ENCODE peak calls at places on chromosome 17, in five cellular contexts. One of them, this sample, is unnamed.

GRCh38 chr17:4445731-4446130 is 12.0 kb downstream of the SPNS3 start:
- DNase-seq in stimulated activated CD8-positive, alpha-beta memory T cell treated with anti-CD3 and anti-CD28 coated beads, Interleukin-7, amount 100 ng/mL, for 48 hours: no peak
- DNase-seq in RCC 7860: no peak
- DNase-seq in fibroblast of lung: no peak
- DNase-seq in cardiac muscle cell: no peak
- DNase-seq in this sample: no peak

GRCh38 chr17:32551186-32551955 is 64.6 kb downstream of the CDK5R1 start:
- DNase-seq in stimulated activated CD8-positive, alpha-beta memory T cell treated with anti-CD3 and anti-CD28 coated beads, Interleukin-7, amount 100 ng/mL, for 48 hours: no peak
- DNase-seq in RCC 7860: peak; percentile 39
- DNase-seq in fibroblast of lung: peak; percentile 28
- DNase-seq in cardiac muscle cell: no peak
- DNase-seq in this sample: peak; percentile 71

GRCh38 chr17:66625321-66625767 is 209.6 kb upstream of the CACNG5 start:
- DNase-seq in stimulated activated CD8-positive, alpha-beta memory T cell treated with anti-CD3 and anti-CD28 coated beads, Interleukin-7, amount 100 ng/mL, for 48 hours: no peak
- DNase-seq in RCC 7860: peak; percentile 50
- DNase-seq in fibroblast of lung: peak; percentile 61
- DNase-seq in cardiac muscle cell: no peak
- DNase-seq in this sample: no peak

GRCh38 chr17:67475161-67475887 is 98.2 kb downstream of the PITPNC1 start:
- DNase-seq in stimulated activated CD8-positive, alpha-beta memory T cell treated with anti-CD3 and anti-CD28 coated beads, Interleukin-7, amount 100 ng/mL, for 48 hours: peak; percentile 70
- DNase-seq in RCC 7860: peak; percentile 56
- DNase-seq in fibroblast of lung: peak; percentile 80
- DNase-seq in cardiac muscle cell: peak; percentile 58
- DNase-seq in this sample: peak; percentile 63

GRCh38 chr17:37430051-37430591 is 23.4 kb downstream of the TADA2A start:
- DNase-seq in stimulated activated CD8-positive, alpha-beta memory T cell treated with anti-CD3 and anti-CD28 coated beads, Interleukin-7, amount 100 ng/mL, for 48 hours: no peak
- DNase-seq in RCC 7860: no peak
- DNase-seq in fibroblast of lung: peak; percentile 59
- DNase-seq in cardiac muscle cell: no peak
- DNase-seq in this sample: no peak

GRCh38 chr17:11720816-11721215 is 122.5 kb downstream of the DNAH9 start:
- DNase-seq in stimulated activated CD8-positive, alpha-beta memory T cell treated with anti-CD3 and anti-CD28 coated beads, Interleukin-7, amount 100 ng/mL, for 48 hours: no peak
- DNase-seq in RCC 7860: no peak
- DNase-seq in fibroblast of lung: no peak
- DNase-seq in cardiac muscle cell: no peak
- DNase-seq in this sample: no peak

GRCh38 chr17:1767358-1767757 is 5.5 kb downstream of the SERPINF1 start:
- DNase-seq in stimulated activated CD8-positive, alpha-beta memory T cell treated with anti-CD3 and anti-CD28 coated beads, Interleukin-7, amount 100 ng/mL, for 48 hours: no peak
- DNase-seq in RCC 7860: no peak
- DNase-seq in fibroblast of lung: no peak
- DNase-seq in cardiac muscle cell: no peak
- DNase-seq in this sample: no peak

GRCh38 chr17:75552847-75553552 is 27.5 kb downstream of the LLGL2 start:
- DNase-seq in stimulated activated CD8-positive, alpha-beta memory T cell treated with anti-CD3 and anti-CD28 coated beads, Interleukin-7, amount 100 ng/mL, for 48 hours: no peak
- DNase-seq in RCC 7860: peak; percentile 11
- DNase-seq in fibroblast of lung: no peak
- DNase-seq in cardiac muscle cell: peak; percentile 69
- DNase-seq in this sample: no peak

GRCh38 chr17:48440660-48441059 is 10.6 kb upstream of the SKAP1 start:
- DNase-seq in stimulated activated CD8-positive, alpha-beta memory T cell treated with anti-CD3 and anti-CD28 coated beads, Interleukin-7, amount 100 ng/mL, for 48 hours: no peak
- DNase-seq in RCC 7860: no peak
- DNase-seq in fibroblast of lung: no peak
- DNase-seq in cardiac muscle cell: no peak
- DNase-seq in this sample: no peak

GRCh38 chr17:42111265-42111636 is 1.3 kb downstream of the DHX58 start:
- DNase-seq in stimulated activated CD8-positive, alpha-beta memory T cell treated with anti-CD3 and anti-CD28 coated beads, Interleukin-7, amount 100 ng/mL, for 48 hours: no peak
- DNase-seq in RCC 7860: no peak
- DNase-seq in fibroblast of lung: no peak
- DNase-seq in cardiac muscle cell: no peak
- DNase-seq in this sample: no peak

GRCh38 chr17:71331754-71332153 is 789.1 kb upstream of the SOX9 start:
- DNase-seq in stimulated activated CD8-positive, alpha-beta memory T cell treated with anti-CD3 and anti-CD28 coated beads, Interleukin-7, amount 100 ng/mL, for 48 hours: no peak
- DNase-seq in RCC 7860: no peak
- DNase-seq in fibroblast of lung: no peak
- DNase-seq in cardiac muscle cell: no peak
- DNase-seq in this sample: no peak

GRCh38 chr17:77419547-77420475 is 279.0 kb downstream of the SEC14L1 start:
- DNase-seq in stimulated activated CD8-positive, alpha-beta memory T cell treated with anti-CD3 and anti-CD28 coated beads, Interleukin-7, amount 100 ng/mL, for 48 hours: no peak
- DNase-seq in RCC 7860: peak; percentile 45
- DNase-seq in fibroblast of lung: no peak
- DNase-seq in cardiac muscle cell: peak; percentile 87
- DNase-seq in this sample: no peak

GRCh38 chr17:12940699-12941098 is 77.1 kb downstream of the ELAC2 start:
- DNase-seq in stimulated activated CD8-positive, alpha-beta memory T cell treated with anti-CD3 and anti-CD28 coated beads, Interleukin-7, amount 100 ng/mL, for 48 hours: no peak
- DNase-seq in RCC 7860: no peak
- DNase-seq in fibroblast of lung: no peak
- DNase-seq in cardiac muscle cell: no peak
- DNase-seq in this sample: no peak

GRCh38 chr17:6701719-6702118 is 11.4 kb downstream of the SLC13A5 start:
- DNase-seq in stimulated activated CD8-positive, alpha-beta memory T cell treated with anti-CD3 and anti-CD28 coated beads, Interleukin-7, amount 100 ng/mL, for 48 hours: peak; percentile 11
- DNase-seq in RCC 7860: no peak
- DNase-seq in fibroblast of lung: no peak
- DNase-seq in cardiac muscle cell: peak; percentile 72
- DNase-seq in this sample: no peak

GRCh38 chr17:34840758-34841157 is 120.5 kb downstream of the CCT6B start:
- DNase-seq in stimulated activated CD8-positive, alpha-beta memory T cell treated with anti-CD3 and anti-CD28 coated beads, Interleukin-7, amount 100 ng/mL, for 48 hours: no peak
- DNase-seq in RCC 7860: no peak
- DNase-seq in fibroblast of lung: no peak
- DNase-seq in cardiac muscle cell: no peak
- DNase-seq in this sample: no peak

GRCh38 chr17:37056622-37057021 is 107.9 kb downstream of the AATF start:
- DNase-seq in stimulated activated CD8-positive, alpha-beta memory T cell treated with anti-CD3 and anti-CD28 coated beads, Interleukin-7, amount 100 ng/mL, for 48 hours: no peak
- DNase-seq in RCC 7860: no peak
- DNase-seq in fibroblast of lung: no peak
- DNase-seq in cardiac muscle cell: no peak
- DNase-seq in this sample: no peak

GRCh38 chr17:38579934-38580333 is 25.8 kb downstream of the SRCIN1 start:
- DNase-seq in stimulated activated CD8-positive, alpha-beta memory T cell treated with anti-CD3 and anti-CD28 coated beads, Interleukin-7, amount 100 ng/mL, for 48 hours: no peak
- DNase-seq in RCC 7860: peak; percentile 62
- DNase-seq in fibroblast of lung: no peak
- DNase-seq in cardiac muscle cell: peak; percentile 87
- DNase-seq in this sample: no peak

GRCh38 chr17:4786111-4786491 is at the start of gene VMO1:
- DNase-seq in stimulated activated CD8-positive, alpha-beta memory T cell treated with anti-CD3 and anti-CD28 coated beads, Interleukin-7, amount 100 ng/mL, for 48 hours: no peak
- DNase-seq in RCC 7860: no peak
- DNase-seq in fibroblast of lung: peak; percentile 22
- DNase-seq in cardiac muscle cell: no peak
- DNase-seq in this sample: no peak

GRCh38 chr17:75508122-75508719 is 7.1 kb downstream of the CASKIN2 start:
- DNase-seq in stimulated activated CD8-positive, alpha-beta memory T cell treated with anti-CD3 and anti-CD28 coated beads, Interleukin-7, amount 100 ng/mL, for 48 hours: no peak
- DNase-seq in RCC 7860: no peak
- DNase-seq in fibroblast of lung: no peak
- DNase-seq in cardiac muscle cell: no peak
- DNase-seq in this sample: no peak

GRCh38 chr17:29091591-29092291 is 48.8 kb downstream of the PIPOX start:
- DNase-seq in stimulated activated CD8-positive, alpha-beta memory T cell treated with anti-CD3 and anti-CD28 coated beads, Interleukin-7, amount 100 ng/mL, for 48 hours: no peak
- DNase-seq in RCC 7860: no peak
- DNase-seq in fibroblast of lung: no peak
- DNase-seq in cardiac muscle cell: no peak
- DNase-seq in this sample: no peak

GRCh38 chr17:28613916-28614315 is at the start of gene RSKR:
- DNase-seq in stimulated activated CD8-positive, alpha-beta memory T cell treated with anti-CD3 and anti-CD28 coated beads, Interleukin-7, amount 100 ng/mL, for 48 hours: no peak
- DNase-seq in RCC 7860: no peak
- DNase-seq in fibroblast of lung: no peak
- DNase-seq in cardiac muscle cell: no peak
- DNase-seq in this sample: no peak

GRCh38 chr17:39738568-39738901 is 797 bp downstream of the GRB7 start:
- DNase-seq in stimulated activated CD8-positive, alpha-beta memory T cell treated with anti-CD3 and anti-CD28 coated beads, Interleukin-7, amount 100 ng/mL, for 48 hours: peak; percentile 36
- DNase-seq in RCC 7860: no peak
- DNase-seq in fibroblast of lung: no peak
- DNase-seq in cardiac muscle cell: no peak
- DNase-seq in this sample: no peak

GRCh38 chr17:64155751-64156544 is 26.0 kb upstream of the ERN1 start:
- DNase-seq in stimulated activated CD8-positive, alpha-beta memory T cell treated with anti-CD3 and anti-CD28 coated beads, Interleukin-7, amount 100 ng/mL, for 48 hours: no peak
- DNase-seq in RCC 7860: no peak
- DNase-seq in fibroblast of lung: peak; percentile 48
- DNase-seq in cardiac muscle cell: no peak
- DNase-seq in this sample: no peak

GRCh38 chr17:75661531-75661930 is 5.4 kb downstream of the RECQL5 start:
- DNase-seq in stimulated activated CD8-positive, alpha-beta memory T cell treated with anti-CD3 and anti-CD28 coated beads, Interleukin-7, amount 100 ng/mL, for 48 hours: no peak
- DNase-seq in RCC 7860: no peak
- DNase-seq in fibroblast of lung: no peak
- DNase-seq in cardiac muscle cell: no peak
- DNase-seq in this sample: no peak

GRCh38 chr17:81322271-81323082 is 27.4 kb upstream of the SLC38A10 start:
- DNase-seq in stimulated activated CD8-positive, alpha-beta memory T cell treated with anti-CD3 and anti-CD28 coated beads, Interleukin-7, amount 100 ng/mL, for 48 hours: peak; percentile 41
- DNase-seq in RCC 7860: no peak
- DNase-seq in fibroblast of lung: no peak
- DNase-seq in cardiac muscle cell: no peak
- DNase-seq in this sample: no peak

GRCh38 chr17:44906010-44906646 is 6.9 kb upstream of the EFTUD2 start:
- DNase-seq in stimulated activated CD8-positive, alpha-beta memory T cell treated with anti-CD3 and anti-CD28 coated beads, Interleukin-7, amount 100 ng/mL, for 48 hours: no peak
- DNase-seq in RCC 7860: peak; percentile 91
- DNase-seq in fibroblast of lung: peak; percentile 94
- DNase-seq in cardiac muscle cell: no peak
- DNase-seq in this sample: peak; percentile 63

GRCh38 chr17:51263001-51263400 is 2.7 kb downstream of the UTP18 start:
- DNase-seq in stimulated activated CD8-positive, alpha-beta memory T cell treated with anti-CD3 and anti-CD28 coated beads, Interleukin-7, amount 100 ng/mL, for 48 hours: no peak
- DNase-seq in RCC 7860: no peak
- DNase-seq in fibroblast of lung: no peak
- DNase-seq in cardiac muscle cell: no peak
- DNase-seq in this sample: no peak

GRCh38 chr17:31853911-31854470 is 5.1 kb downstream of the COPRS start:
- DNase-seq in stimulated activated CD8-positive, alpha-beta memory T cell treated with anti-CD3 and anti-CD28 coated beads, Interleukin-7, amount 100 ng/mL, for 48 hours: no peak
- DNase-seq in RCC 7860: no peak
- DNase-seq in fibroblast of lung: no peak
- DNase-seq in cardiac muscle cell: no peak
- DNase-seq in this sample: no peak

GRCh38 chr17:13024526-13025263 is 6.9 kb upstream of the ELAC2 start:
- DNase-seq in stimulated activated CD8-positive, alpha-beta memory T cell treated with anti-CD3 and anti-CD28 coated beads, Interleukin-7, amount 100 ng/mL, for 48 hours: peak; percentile 29
- DNase-seq in RCC 7860: peak; percentile 9
- DNase-seq in fibroblast of lung: peak; percentile 60
- DNase-seq in cardiac muscle cell: peak; percentile 79
- DNase-seq in this sample: no peak

GRCh38 chr17:7705269-7706255 is 560 bp downstream of the EFNB3 start:
- DNase-seq in stimulated activated CD8-positive, alpha-beta memory T cell treated with anti-CD3 and anti-CD28 coated beads, Interleukin-7, amount 100 ng/mL, for 48 hours: no peak
- DNase-seq in RCC 7860: no peak
- DNase-seq in fibroblast of lung: no peak
- DNase-seq in cardiac muscle cell: peak; percentile 84
- DNase-seq in this sample: no peak

GRCh38 chr17:79233916-79234551 is 159.4 kb downstream of the ENGASE start:
- DNase-seq in stimulated activated CD8-positive, alpha-beta memory T cell treated with anti-CD3 and anti-CD28 coated beads, Interleukin-7, amount 100 ng/mL, for 48 hours: no peak
- DNase-seq in RCC 7860: no peak
- DNase-seq in fibroblast of lung: no peak
- DNase-seq in cardiac muscle cell: no peak
- DNase-seq in this sample: no peak

GRCh38 chr17:51610834-51611233 is 350.5 kb downstream of the UTP18 start:
- DNase-seq in stimulated activated CD8-positive, alpha-beta memory T cell treated with anti-CD3 and anti-CD28 coated beads, Interleukin-7, amount 100 ng/mL, for 48 hours: no peak
- DNase-seq in RCC 7860: no peak
- DNase-seq in fibroblast of lung: no peak
- DNase-seq in cardiac muscle cell: no peak
- DNase-seq in this sample: no peak

GRCh38 chr17:545156-545555 is 169.5 kb downstream of the VPS53 start:
- DNase-seq in stimulated activated CD8-positive, alpha-beta memory T cell treated with anti-CD3 and anti-CD28 coated beads, Interleukin-7, amount 100 ng/mL, for 48 hours: no peak
- DNase-seq in RCC 7860: no peak
- DNase-seq in fibroblast of lung: no peak
- DNase-seq in cardiac muscle cell: no peak
- DNase-seq in this sample: no peak

GRCh38 chr17:1239210-1239609 is 31.0 kb upstream of the BHLHA9 start:
- DNase-seq in stimulated activated CD8-positive, alpha-beta memory T cell treated with anti-CD3 and anti-CD28 coated beads, Interleukin-7, amount 100 ng/mL, for 48 hours: no peak
- DNase-seq in RCC 7860: no peak
- DNase-seq in fibroblast of lung: no peak
- DNase-seq in cardiac muscle cell: no peak
- DNase-seq in this sample: no peak

GRCh38 chr17:40182606-40183005 is 5.3 kb downstream of the RAPGEFL1 start:
- DNase-seq in stimulated activated CD8-positive, alpha-beta memory T cell treated with anti-CD3 and anti-CD28 coated beads, Interleukin-7, amount 100 ng/mL, for 48 hours: no peak
- DNase-seq in RCC 7860: no peak
- DNase-seq in fibroblast of lung: no peak
- DNase-seq in cardiac muscle cell: peak; percentile 63
- DNase-seq in this sample: no peak

GRCh38 chr17:8651013-8651412 is 20.5 kb upstream of the MYH10 start:
- DNase-seq in stimulated activated CD8-positive, alpha-beta memory T cell treated with anti-CD3 and anti-CD28 coated beads, Interleukin-7, amount 100 ng/mL, for 48 hours: no peak
- DNase-seq in RCC 7860: no peak
- DNase-seq in fibroblast of lung: no peak
- DNase-seq in cardiac muscle cell: no peak
- DNase-seq in this sample: no peak

GRCh38 chr17:78993981-78994671 is 14.4 kb upstream of the LGALS3BP start:
- DNase-seq in stimulated activated CD8-positive, alpha-beta memory T cell treated with anti-CD3 and anti-CD28 coated beads, Interleukin-7, amount 100 ng/mL, for 48 hours: no peak
- DNase-seq in RCC 7860: no peak
- DNase-seq in fibroblast of lung: no peak
- DNase-seq in cardiac muscle cell: no peak
- DNase-seq in this sample: no peak

GRCh38 chr17:43645450-43645764 is 16.3 kb downstream of the MEOX1 start:
- DNase-seq in stimulated activated CD8-positive, alpha-beta memory T cell treated with anti-CD3 and anti-CD28 coated beads, Interleukin-7, amount 100 ng/mL, for 48 hours: no peak
- DNase-seq in RCC 7860: no peak
- DNase-seq in fibroblast of lung: no peak
- DNase-seq in cardiac muscle cell: no peak
- DNase-seq in this sample: no peak

GRCh38 chr17:15261063-15261817 is 3.9 kb downstream of the PMP22 start:
- DNase-seq in stimulated activated CD8-positive, alpha-beta memory T cell treated with anti-CD3 and anti-CD28 coated beads, Interleukin-7, amount 100 ng/mL, for 48 hours: no peak
- DNase-seq in RCC 7860: peak; percentile 22
- DNase-seq in fibroblast of lung: peak; percentile 56
- DNase-seq in cardiac muscle cell: peak; percentile 80
- DNase-seq in this sample: no peak